ENCODE peak calls at places on chromosomes 11 and 22, in seven cellular contexts. R, W, I, Z, G, T and Y are unnamed samples. For H3K4me1, the result is how much of the 10 kb centered on the place peaks cover.

GRCh38 chr22:28012811-28013460 is 93.9 kb upstream of the PITPNB start:
- DNase-seq in R (no peak), Z (no peak), W (peak), G (no peak), I (no peak), T (no peak), Y (no peak)

GRCh38 chr11:63680842-63681207 is 475 bp upstream of the RTN3 start:
- DNase-seq in R (peak), Z (no peak), G (no peak), T (no peak), W (peak), I (no peak), Y (no peak)

GRCh38 chr11:119752324-119752723 is 23.3 kb upstream of the NECTIN1 start:
- DNase-seq in R (no peak), Z (no peak), W (peak), T (no peak), G (no peak), I (no peak), Y (no peak)

GRCh38 chr11:10350341-10350740 is 45.5 kb downstream of the ADM start:
- DNase-seq in Z (no peak), G (no peak), I (peak), R (no peak), W (peak), T (no peak), Y (no peak)

GRCh38 chr11:68505596-68505995 is 45.0 kb downstream of the PPP6R3 start:
- DNase-seq in Z (no peak), I (no peak), T (no peak), R (no peak), G (no peak), W (no peak), Y (no peak)

GRCh38 chr22:42745118-42745517 is 24.4 kb upstream of the A4GALT start:
- DNase-seq in T (no peak), I (no peak), W (peak), Z (no peak), G (no peak), R (no peak), Y (no peak)

GRCh38 chr22:20523118-20523983 is 15.9 kb downstream of the MED15 start:
- DNase-seq in R (no peak), W (no peak), T (no peak), I (no peak), Z (no peak), G (no peak), Y (no peak)

GRCh38 chr22:30701872-30702271 is 7.2 kb downstream of the OSBP2 start:
- DNase-seq in T (no peak), G (no peak), I (no peak), Z (no peak), W (peak), R (no peak), Y (no peak)

GRCh38 chr22:20803696-20804324 is 29.9 kb downstream of the SERPIND1 start:
- DNase-seq in G (no peak), R (peak), T (peak), W (no peak), Z (no peak), I (peak), Y (peak)

GRCh38 chr11:123308077-123308476 is 113.0 kb upstream of the CLMP start:
- DNase-seq in T (no peak), R (no peak), I (no peak), G (no peak), W (no peak), Z (peak), Y (no peak)

GRCh38 chr11:59601788-59602187 is 13.8 kb downstream of the OSBP start:
- DNase-seq in T (no peak), G (no peak), R (no peak), Z (no peak), I (no peak), W (no peak), Y (no peak)

GRCh38 chr11:27296406-27296994 is 66.5 kb downstream of the CCDC34 start:
- DNase-seq in G (no peak), I (no peak), Z (peak), T (no peak), R (no peak), W (peak), Y (no peak)

GRCh38 chr11:99534812-99535211 is 514.1 kb downstream of the CNTN5 start:
- DNase-seq in W (no peak), R (no peak), G (no peak), T (no peak), I (no peak), Z (no peak), Y (no peak)

GRCh38 chr11:111759778-111760407 is 6.3 kb downstream of the PPP2R1B start:
- DNase-seq in T (no peak), W (no peak), I (no peak), Z (no peak), G (no peak), R (no peak), Y (no peak)

GRCh38 chr11:104653011-104653806 is 245.1 kb downstream of the CASP12 start:
- DNase-seq in R (no peak), Z (no peak), I (no peak), T (no peak), W (no peak), G (no peak), Y (no peak)

GRCh38 chr11:73085189-73085875 is 56.8 kb downstream of the FCHSD2 start:
- DNase-seq in G (no peak), I (no peak), W (peak), T (no peak), Z (no peak), R (no peak), Y (no peak)

GRCh38 chr22:38947321-38948112 is 9.9 kb upstream of the APOBEC3A start:
- DNase-seq in G (no peak), W (peak), R (no peak), Z (no peak), I (no peak), T (no peak), Y (no peak)

GRCh38 chr11:134363592-134363991 is 31.8 kb downstream of the GLB1L2 start:
- DNase-seq in G (no peak), W (no peak), I (peak), R (no peak), Z (no peak), T (no peak), Y (no peak)

GRCh38 chr22:37817705-37818311 is 5.4 kb upstream of the GALR3 start:
- DNase-seq in R (peak), G (peak), W (peak), Z (peak), T (peak), I (peak), Y (peak)

GRCh38 chr11:90818196-90818735 is 595.4 kb upstream of the CHORDC1 start:
- DNase-seq in G (no peak), I (no peak), R (no peak), W (peak), T (no peak), Z (no peak), Y (no peak)

GRCh38 chr11:67997460-67997921 is 6.4 kb downstream of the UNC93B1 start:
- DNase-seq in T (no peak), Z (no peak), G (no peak), W (no peak), R (no peak), I (no peak), Y (no peak)

GRCh38 chr11:115645631-115646271 is 141.5 kb upstream of the CADM1 start:
- DNase-seq in T (peak), Z (no peak), R (no peak), I (peak), W (no peak), G (no peak), Y (no peak)

GRCh38 chr22:40053460-40053859 is 58.7 kb downstream of the FAM83F start:
- DNase-seq in W (no peak), I (no peak), Z (no peak), R (no peak), G (no peak), T (no peak), Y (no peak)
- H3K4me1 ChIP-seq in W (under half), I (under half), Z (under half), R (under half), G (half or more), T (under half), Y (half or more)

DNA sequence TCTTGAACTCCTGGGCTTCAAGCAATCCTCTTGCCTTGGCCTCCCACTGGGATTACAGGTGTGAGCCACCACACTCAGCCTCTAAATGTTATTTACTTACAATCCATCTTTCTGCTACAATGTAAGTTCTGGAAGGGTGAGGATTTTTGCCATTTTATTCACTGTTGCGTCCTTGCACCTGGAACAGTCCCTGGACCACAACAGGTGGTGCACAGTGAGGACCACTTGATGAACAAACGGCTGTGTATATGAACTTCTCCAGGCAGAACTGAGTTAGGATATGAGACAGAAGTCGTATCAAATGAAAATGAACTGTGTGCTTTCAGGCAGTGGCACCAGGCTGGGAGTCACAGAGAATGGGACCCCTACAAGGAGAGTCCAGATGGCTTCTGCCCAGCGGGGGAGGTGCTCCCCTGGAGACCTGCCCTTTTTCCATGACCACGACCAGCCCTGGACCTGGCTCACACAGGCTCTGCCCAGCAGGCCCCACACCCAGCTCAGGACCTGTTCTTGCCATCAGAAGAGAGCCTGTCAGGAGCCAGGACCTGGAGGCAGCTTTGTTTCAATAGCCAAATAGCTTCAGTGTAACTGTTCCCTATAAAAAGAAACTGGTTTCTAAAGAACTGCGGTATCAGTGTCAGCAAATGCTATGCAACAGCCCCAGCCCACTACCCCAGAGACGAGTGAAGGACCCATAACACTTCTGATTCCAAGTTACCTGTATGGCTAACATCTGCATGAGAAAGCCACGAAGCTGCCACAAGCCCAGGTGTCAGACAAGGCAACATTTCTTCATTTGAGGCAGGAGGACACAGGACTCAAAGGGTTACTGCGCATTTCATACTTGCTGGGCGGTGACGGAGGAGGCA is 104.9 kb downstream of the MICAL3 start:
- DNase-seq in W (no peak), I (peak), G (no peak), Z (no peak), R (peak), T (peak), Y (no peak)
- H3K4me3 ChIP-seq in W (no peak), I (no peak), G (no peak), Z (no peak), R (no peak), T (no peak), Y (no peak)

DNA sequence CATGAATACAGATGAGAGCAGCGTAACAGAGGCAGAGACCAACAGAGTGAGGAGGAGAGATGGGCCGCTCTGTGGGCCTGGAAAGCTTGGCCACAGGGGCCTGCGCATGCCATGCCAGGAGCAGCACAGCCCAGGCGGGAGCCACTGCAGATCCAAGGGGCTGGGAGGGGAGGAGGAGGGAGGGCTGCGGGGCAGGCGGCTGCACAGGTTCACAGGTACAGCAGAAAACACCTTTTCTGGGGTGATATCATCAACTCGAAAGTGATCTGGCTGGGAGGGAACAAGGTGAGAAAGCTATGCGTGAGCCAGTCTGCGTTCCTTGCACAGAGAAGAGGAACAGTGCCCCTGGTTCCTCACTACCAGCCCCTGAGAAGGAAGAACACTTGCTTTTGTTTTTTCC is 14.8 kb downstream of the VPS37C start:
- DNase-seq in T (no peak), R (no peak), W (no peak), G (no peak), Z (no peak), I (no peak), Y (no peak)
- H3K4me1 ChIP-seq in T (under half), R (under half), W (under half), G (under half), Z (under half), I (under half), Y (under half)

GRCh38 chr22:46754110-46754799 is 8.2 kb upstream of the TBC1D22A start:
- DNase-seq in R (peak), T (peak), W (peak), G (no peak), I (no peak), Z (peak), Y (no peak)
- H3K4me3 ChIP-seq in R (no peak), T (no peak), W (no peak), G (no peak), I (no peak), Z (no peak), Y (no peak)

GRCh38 chr22:46377566-46378498 is 42.3 kb downstream of the TRMU start:
- DNase-seq in Z (no peak), R (peak), T (peak), W (peak), I (peak), G (no peak), Y (no peak)
- H3K4me1 ChIP-seq in Z (under half), R (under half), T (under half), W (under half), I (under half), G (under half), Y (under half)

GRCh38 chr11:113974741-113975470 is at the start of gene HTR3A:
- DNase-seq in W (no peak), R (peak), T (peak), Z (no peak), G (no peak), I (peak), Y (no peak)
- H3K4me3 ChIP-seq in W (no peak), R (no peak), T (no peak), Z (no peak), G (no peak), I (peak), Y (no peak)

GRCh38 chr22:49968831-49969661 is 8.5 kb downstream of the PIM3 start:
- DNase-seq in I (peak), G (no peak), Z (no peak), R (no peak), W (no peak), T (peak), Y (no peak)
- H3K4me1 ChIP-seq in I (under half), G (under half), Z (half or more), R (under half), W (under half), T (under half), Y (under half)